ENCODE peak calls at places on chromosomes 3 and 15, in seven cellular contexts. Y is germinal center, H is pons, U is substantia nigra, J is amygdala, F is NB4, Z is A549. S is an unnamed sample.
A peak's percentile ranks its signal among the peaks of the same experiment; 100 is the strongest.

GRCh38 chr3:70086336-70086735 is 86.8 kb downstream of the SAMMSON start:
- DNase-seq in Y (no peak), H (no peak), U (no peak), J (no peak), F (no peak), Z (no peak), S (no peak)

GRCh38 chr3:10475983-10476382 is 29.4 kb downstream of the ATP2B2 start:
- DNase-seq in Y (no peak), H (no peak), U (no peak), J (no peak), F (no peak), Z (no peak), S (no peak)

GRCh38 chr15:79602731-79603130 is 170.6 kb downstream of the MINAR1 start:
- DNase-seq in Y (no peak), H (no peak), U (no peak), J (no peak), F (no peak), Z (no peak), S (no peak)

GRCh38 chr15:100905855-100906254 is 13.3 kb upstream of the LRRK1 start:
- DNase-seq in Y (no peak), H (no peak), U (no peak), J (no peak), F (no peak), Z (no peak), S (no peak)

GRCh38 chr3:89845053-89845452 is 737.6 kb downstream of the EPHA3 start:
- DNase-seq in Y (no peak), H (no peak), U (no peak), J (no peak), F (no peak), Z (no peak), S (no peak)

GRCh38 chr3:30440880-30441279 is 165.5 kb upstream of the TGFBR2 start:
- DNase-seq in Y (no peak), H (peak; percentile 19), U (no peak), J (no peak), F (no peak), Z (no peak), S (no peak)

GRCh38 chr15:36905908-36906307 is 194.4 kb downstream of the MEIS2 start:
- DNase-seq in Y (no peak), H (no peak), U (no peak), J (no peak), F (no peak), Z (no peak), S (no peak)

GRCh38 chr3:76700323-76700722 is 339.6 kb upstream of the ROBO2 start:
- DNase-seq in Y (no peak), H (no peak), U (no peak), J (no peak), F (no peak), Z (no peak), S (no peak)

GRCh38 chr3:71991051-71991450 is 206.1 kb upstream of the PROK2 start:
- DNase-seq in Y (no peak), H (no peak), U (no peak), J (no peak), F (no peak), Z (no peak), S (no peak)

GRCh38 chr15:65833501-65834220 is 35.6 kb upstream of the RAB11A start:
- DNase-seq in Y (no peak), H (no peak), U (peak; percentile 4), J (no peak), F (no peak), Z (no peak), S (no peak)

GRCh38 chr3:58403513-58404109 is 30.0 kb downstream of the PDHB start:
- DNase-seq in Y (no peak), H (no peak), U (no peak), J (no peak), F (no peak), Z (no peak), S (no peak)

GRCh38 chr15:94387854-94388441 is 156.6 kb downstream of the MCTP2 start:
- DNase-seq in Y (peak; percentile 9), H (no peak), U (no peak), J (no peak), F (peak; percentile 47), Z (no peak), S (peak; percentile 7)

GRCh38 chr15:56208641-56209155 is 35.0 kb downstream of the RFX7 start:
- DNase-seq in Y (no peak), H (no peak), U (no peak), J (no peak), F (no peak), Z (no peak), S (no peak)

GRCh38 chr15:75577401-75578205 is 1.5 kb downstream of the PTPN9 start:
- DNase-seq in Y (no peak), H (peak; percentile 42), U (no peak), J (no peak), F (peak; percentile 45), Z (no peak), S (peak; percentile 15)

GRCh38 chr3:49659756-49660155 is 14.4 kb upstream of the APEH start:
- DNase-seq in Y (no peak), H (no peak), U (no peak), J (no peak), F (no peak), Z (no peak), S (no peak)

GRCh38 chr15:62741106-62741505 is 301.4 kb upstream of the TPM1 start:
- DNase-seq in Y (no peak), H (peak; percentile 58), U (no peak), J (no peak), F (no peak), Z (no peak), S (no peak)

GRCh38 chr3:151468284-151468917 is 7.5 kb upstream of the IGSF10 start:
- DNase-seq in Y (peak; percentile 36), H (peak; percentile 49), U (no peak), J (no peak), F (peak; percentile 72), Z (peak; percentile 74), S (peak; percentile 40)

GRCh38 chr3:53804697-53805462 is 41.3 kb downstream of the CHDH start:
- DNase-seq in Y (no peak), H (no peak), U (no peak), J (peak; percentile 32), F (no peak), Z (peak; percentile 46), S (no peak)

GRCh38 chr3:190060401-190060800 is 60.3 kb downstream of the P3H2 start:
- DNase-seq in Y (no peak), H (no peak), U (no peak), J (no peak), F (no peak), Z (no peak), S (no peak)

GRCh38 chr3:40290396-40290795 is 19.1 kb upstream of the EIF1B start:
- DNase-seq in Y (no peak), H (no peak), U (no peak), J (no peak), F (no peak), Z (no peak), S (no peak)

GRCh38 chr3:156230291-156230900 is 110.0 kb downstream of the KCNAB1 start:
- DNase-seq in Y (no peak), H (no peak), U (no peak), J (no peak), F (no peak), Z (no peak), S (no peak)

GRCh38 chr3:13282528-13282985 is 137.6 kb downstream of the NUP210 start:
- DNase-seq in Y (peak; percentile 49), H (no peak), U (no peak), J (no peak), F (peak; percentile 54), Z (peak; percentile 31), S (peak; percentile 84)

GRCh38 chr3:127177226-127177625 is 15.7 kb upstream of the PRR23E start:
- DNase-seq in Y (no peak), H (no peak), U (no peak), J (no peak), F (peak; percentile 4), Z (peak; percentile 17), S (no peak)

GRCh38 chr15:69081310-69082004 is 67.0 kb downstream of the NOX5 start:
- DNase-seq in Y (no peak), H (peak; percentile 47), U (no peak), J (peak; percentile 8), F (no peak), Z (no peak), S (no peak)

S was measured in B cell.